ENCODE peak calls at places on chromosome 1, in seven cellular contexts. M, U, S, Z, G, C and H are unnamed samples.

GRCh38 chr1:200626853-200627534 is 6.4 kb upstream of the KIF14 start:
- ATAC-seq in U (no peak), C (no peak), S (no peak), M (no peak), Z (no peak), G (no peak), H (no peak)

GRCh38 chr1:202890392-202890791 is 1.4 kb upstream of the RABIF start:
- ATAC-seq in C (no peak), U (no peak), M (no peak), Z (no peak), G (no peak), S (no peak), H (no peak)

GRCh38 chr1:7868085-7868780 is 15.4 kb upstream of the UTS2 start:
- ATAC-seq in Z (no peak), U (no peak), C (no peak), M (no peak), G (no peak), S (no peak), H (no peak)

GRCh38 chr1:210582186-210582981 is 253.7 kb downstream of the HHAT start:
- ATAC-seq in Z (no peak), G (no peak), C (no peak), U (no peak), S (peak), M (no peak), H (no peak)

GRCh38 chr1:20634065-20634593 is 871 bp downstream of the PINK1 start:
- ATAC-seq in U (peak), C (no peak), M (peak), S (peak), G (peak), Z (peak), H (peak)

GRCh38 chr1:217921126-217921900 is 290.2 kb downstream of the SPATA17 start:
- ATAC-seq in U (no peak), S (no peak), Z (no peak), G (no peak), M (no peak), C (no peak), H (no peak)

GRCh38 chr1:59178339-59178744 is 118.6 kb upstream of the FGGY start:
- ATAC-seq in M (no peak), Z (peak), G (peak), U (no peak), S (no peak), C (peak), H (no peak)

GRCh38 chr1:90122679-90123340 is 127.9 kb downstream of the ZNF326 start:
- ATAC-seq in C (no peak), G (no peak), Z (no peak), M (no peak), S (no peak), U (no peak), H (no peak)

GRCh38 chr1:56856186-56856585 is 1.6 kb downstream of the C8A start:
- ATAC-seq in U (no peak), G (no peak), Z (no peak), C (no peak), M (no peak), S (no peak), H (no peak)

GRCh38 chr1:45769261-45769932 is 18.9 kb upstream of the IPP start:
- ATAC-seq in M (no peak), G (peak), U (no peak), Z (no peak), S (peak), C (peak), H (no peak)

GRCh38 chr1:150173161-150173585 is 23.5 kb downstream of the PLEKHO1 start:
- ATAC-seq in U (no peak), Z (no peak), C (no peak), G (no peak), S (no peak), M (no peak), H (no peak)

GRCh38 chr1:180842890-180843289 is 69.8 kb upstream of the KIAA1614 start:
- ATAC-seq in S (peak), M (no peak), G (no peak), U (no peak), Z (no peak), C (no peak), H (no peak)

GRCh38 chr1:154199563-154199879 is 6.6 kb downstream of the CFAP141 start:
- ATAC-seq in C (peak), S (peak), Z (peak), U (no peak), M (peak), G (peak), H (peak)

GRCh38 chr1:1330366-1331067 is 563 bp upstream of the TAS1R3 start:
- ATAC-seq in Z (no peak), G (no peak), U (no peak), M (no peak), S (no peak), C (no peak), H (no peak)

GRCh38 chr1:188122646-188123045 is 1293.9 kb downstream of the PLA2G4A start:
- ATAC-seq in S (no peak), U (no peak), M (no peak), Z (no peak), C (no peak), G (no peak), H (no peak)

GRCh38 chr1:59560807-59561450 is 253.8 kb upstream of the HOOK1 start:
- ATAC-seq in Z (no peak), G (no peak), C (no peak), M (no peak), U (no peak), S (no peak), H (no peak)

GRCh38 chr1:185567006-185567405 is 167.2 kb upstream of the HMCN1 start:
- ATAC-seq in G (peak), M (peak), C (peak), Z (no peak), S (no peak), U (peak), H (peak)